ENCODE peak calls at places on chromosomes 3 and 15, in nine cellular contexts. Z is HFFc6, R is MCF 10A, O is AG04450, W is B cell, C is foreskin fibroblast, J is fibroblast of lung, U is progenitor cell of endocrine pancreas, I is ovary. D is an unnamed sample.
A peak's percentile ranks its signal among the peaks of the same experiment; 100 is the strongest.

GRCh38 chr3:58544546-58544945 is 7.6 kb upstream of the ACOX2 start:
- DNase-seq in R (no peak), Z (no peak), O (no peak), C (peak; percentile 58), I (no peak), U (no peak), W (no peak), J (no peak), D (no peak)

GRCh38 chr15:78808550-78808949 is 2.7 kb downstream of the ADAMTS7 start:
- DNase-seq in W (no peak), Z (peak; percentile 27), U (no peak), C (peak; percentile 51), I (no peak), O (no peak), R (peak; percentile 54), J (peak; percentile 56), D (peak; percentile 24)

GRCh38 chr3:78398401-78398800 is 1358.5 kb downstream of the ROBO2 start:
- DNase-seq in U (no peak), C (no peak), R (no peak), O (no peak), I (no peak), Z (no peak), W (no peak), J (no peak), D (no peak)

GRCh38 chr3:136543385-136543784 is 208.8 kb downstream of the STAG1 start:
- DNase-seq in O (no peak), C (peak; percentile 21), R (peak; percentile 67), I (no peak), Z (no peak), J (peak; percentile 28), U (no peak), W (no peak), D (no peak)

GRCh38 chr3:187533797-187534196 is 136.4 kb downstream of the SST start:
- DNase-seq in U (no peak), C (no peak), Z (no peak), J (no peak), O (no peak), R (no peak), W (no peak), I (no peak), D (no peak)

GRCh38 chr3:44555753-44556152 is 760 bp downstream of the ZKSCAN7 start:
- DNase-seq in R (no peak), C (peak; percentile 2), W (no peak), J (peak; percentile 6), U (no peak), Z (no peak), I (no peak), O (no peak), D (no peak)

GRCh38 chr3:183878071-183878470 is 6.6 kb downstream of the PARL start:
- DNase-seq in O (no peak), I (no peak), W (no peak), R (no peak), Z (no peak), U (no peak), J (no peak), C (no peak), D (no peak)

GRCh38 chr3:172074578-172074977 is 35.2 kb downstream of the FNDC3B start:
- DNase-seq in O (no peak), U (no peak), J (peak; percentile 28), W (no peak), C (peak; percentile 23), Z (no peak), I (no peak), R (no peak), D (no peak)

GRCh38 chr3:78847603-78848002 is 920.2 kb downstream of the ROBO1 start:
- DNase-seq in C (no peak), R (no peak), I (no peak), Z (no peak), W (no peak), O (no peak), U (no peak), J (no peak), D (no peak)

GRCh38 chr15:98581715-98582114 is 66.6 kb upstream of the IGF1R start:
- DNase-seq in W (no peak), J (no peak), Z (no peak), R (no peak), O (no peak), U (no peak), I (no peak), C (no peak), D (no peak)
- TF ChIP-seq CTCF in W (no peak), J (no peak), Z (peak; percentile 37), R (peak; percentile 25), O (peak; percentile 41), U (peak; percentile 55), I (no peak), C (peak; percentile 5), D (no peak)

GRCh38 chr15:91855241-91855640 is 1.7 kb downstream of the SLCO3A1 start:
- DNase-seq in O (no peak), Z (no peak), J (no peak), C (no peak), U (no peak), W (no peak), I (no peak), R (no peak), D (no peak)

GRCh38 chr15:91853501-91853967 is at the start of gene SLCO3A1:
- DNase-seq in I (peak; percentile 58), J (peak; percentile 47), R (peak; percentile 63), U (peak; percentile 45), O (no peak), C (peak; percentile 6), Z (peak; percentile 24), W (peak; percentile 54), D (no peak)

GRCh38 chr15:91852741-91853500 is 587 bp upstream of the SLCO3A1 start:
- DNase-seq in C (peak; percentile 9), O (no peak), J (peak; percentile 70), R (peak; percentile 66), U (peak; percentile 57), Z (peak; percentile 24), W (peak; percentile 78), I (peak; percentile 62), D (no peak)

GRCh38 chr15:91855684-91856553 is 2.4 kb downstream of the SLCO3A1 start:
- DNase-seq in U (peak; percentile 22), R (peak; percentile 63), C (no peak), W (no peak), Z (no peak), O (no peak), I (no peak), J (no peak), D (no peak)

GRCh38 chr15:91853968-91854943 is 748 bp downstream of the SLCO3A1 start:
- DNase-seq in O (no peak), J (peak; percentile 10), Z (no peak), C (peak; percentile 2), R (peak; percentile 29), W (no peak), U (peak; percentile 43), I (peak; percentile 22), D (no peak)
- TF ChIP-seq CTCF in O (no peak), J (no peak), Z (peak; percentile 45), C (no peak), R (peak; percentile 34), W (no peak), U (peak; percentile 22), I (no peak), D (no peak)

DNA sequence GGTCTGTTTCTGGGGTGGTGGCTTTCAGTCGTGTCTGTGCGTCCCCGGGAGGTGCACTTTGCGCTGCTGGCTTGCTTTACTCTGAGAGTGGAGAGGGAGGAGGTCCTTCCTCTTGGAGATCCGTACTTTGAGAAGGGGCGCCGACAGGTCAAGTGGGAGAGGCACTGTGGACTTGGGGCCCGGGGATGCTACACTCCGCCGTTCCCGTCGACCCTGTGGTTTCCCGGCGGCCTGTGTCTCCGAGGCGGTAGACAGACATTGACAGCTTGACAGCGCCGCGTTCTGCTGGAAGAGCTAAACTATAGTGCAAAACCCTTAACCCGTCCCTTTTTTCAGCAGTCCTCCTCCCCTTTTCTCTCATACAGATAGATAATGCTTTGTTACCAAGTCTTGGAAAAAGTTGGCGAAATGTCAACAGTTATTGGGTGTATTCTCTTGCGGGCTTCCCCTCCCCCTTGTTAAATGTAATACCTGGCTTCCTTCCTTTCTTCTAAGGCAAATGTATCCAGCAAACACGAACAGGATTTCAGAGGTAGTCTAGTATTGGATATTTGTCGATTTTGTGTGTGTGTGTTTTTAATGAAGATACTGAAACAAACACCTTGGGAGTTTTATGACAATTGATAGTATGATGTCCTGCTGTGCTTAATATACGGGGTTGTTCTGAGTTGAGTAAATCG is 6.6 kb downstream of the TPM1 start:
- DNase-seq in J (peak; percentile 68), R (peak; percentile 60), O (no peak), C (no peak), W (no peak), I (peak; percentile 47), U (no peak), Z (peak; percentile 56), D (no peak)
- TF ChIP-seq CTCF in J (no peak), R (no peak), O (no peak), C (no peak), W (no peak), I (no peak), U (no peak), Z (no peak), D (no peak)

GRCh38 chr3:69012836-69013255 is 638 bp downstream of the EOGT start:
- DNase-seq in C (peak; percentile 46), U (peak; percentile 39), R (peak; percentile 47), O (no peak), J (peak; percentile 79), Z (peak; percentile 23), W (no peak), I (peak; percentile 60), D (no peak)
- TF ChIP-seq CTCF in C (no peak), U (no peak), R (no peak), O (no peak), J (no peak), Z (no peak), W (no peak), I (no peak), D (no peak)

GRCh38 chr3:23594897-23595670 is 210.7 kb upstream of the UBE2E1 start:
- DNase-seq in R (no peak), U (no peak), C (no peak), I (no peak), W (no peak), J (peak; percentile 66), O (no peak), Z (no peak), D (no peak)
- TF ChIP-seq CTCF in R (no peak), U (no peak), C (no peak), I (no peak), W (no peak), J (peak; percentile 13), O (no peak), Z (no peak), D (no peak)

DNA sequence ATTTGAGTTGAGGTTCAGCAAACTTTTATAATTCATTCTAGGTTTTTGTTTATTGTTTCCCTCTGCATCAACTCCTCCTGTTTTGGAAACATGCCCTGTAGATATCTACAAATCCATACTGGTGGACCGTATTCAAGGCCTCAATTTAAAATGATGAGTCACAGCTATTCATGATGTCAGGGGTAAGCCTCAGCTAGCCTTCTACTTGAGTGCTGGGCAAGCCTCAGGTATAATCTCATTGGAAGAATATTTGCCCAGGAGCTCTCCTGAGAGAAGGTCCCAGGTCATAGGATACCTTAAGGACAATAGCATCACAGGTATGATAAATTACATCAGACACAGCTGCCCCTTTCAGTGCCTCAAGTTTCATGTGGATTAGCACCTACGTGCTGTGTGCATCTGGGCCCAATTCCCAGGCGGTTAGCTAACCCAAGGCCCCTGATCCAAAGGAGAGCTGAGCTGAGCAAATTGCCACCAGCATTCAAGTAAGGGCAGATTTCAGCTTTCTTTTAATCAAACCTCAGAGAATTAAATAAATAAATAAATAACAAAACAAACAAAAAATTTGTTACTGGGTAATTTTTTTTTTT is 87.5 kb downstream of the KCNMB2 start:
- DNase-seq in W (no peak), U (no peak), Z (no peak), O (no peak), J (peak; percentile 18), I (peak; percentile 22), C (no peak), R (peak; percentile 30), D (no peak)
- TF ChIP-seq CTCF in W (no peak), U (no peak), Z (no peak), O (no peak), J (no peak), I (no peak), C (no peak), R (no peak), D (no peak)

D was measured in HFF-Myc.